ENCODE peak calls at places on chromosomes 7 and 10, in six cellular contexts. R, V, G, M, W and L are unnamed samples.

GRCh38 chr7:81267508-81267907 is 348.7 kb upstream of the SEMA3C start:
- DNase-seq in V (no peak), R (peak; percentile 47), G (peak; percentile 75), W (no peak), M (no peak), L (no peak)

GRCh38 chr10:3886666-3887251 is 101.8 kb upstream of the KLF6 start:
- DNase-seq in R (peak; percentile 96), W (no peak), M (no peak), G (peak; percentile 94), V (no peak), L (no peak)

GRCh38 chr10:65275296-65275695 is 1650.5 kb upstream of the LRRTM3 start:
- DNase-seq in G (no peak), M (no peak), R (no peak), V (no peak), W (no peak), L (no peak)

GRCh38 chr7:98116656-98117461 is 10.2 kb downstream of the LMTK2 start:
- DNase-seq in W (no peak), R (peak; percentile 39), M (no peak), G (no peak), V (no peak), L (no peak)

GRCh38 chr10:86041116-86041515 is 325.5 kb downstream of the GRID1 start:
- DNase-seq in G (no peak), M (no peak), V (no peak), W (peak; percentile 9), R (no peak), L (no peak)

GRCh38 chr7:47604496-47604890 is 22.6 kb upstream of the TNS3 start:
- DNase-seq in W (no peak), G (no peak), M (no peak), V (no peak), R (no peak), L (no peak)

GRCh38 chr7:44386139-44386913 is 60.9 kb upstream of the CAMK2B start:
- DNase-seq in W (no peak), R (peak; percentile 32), M (peak; percentile 81), G (no peak), V (no peak), L (no peak)

GRCh38 chr7:901388-902154 is 25.2 kb downstream of the GET4 start:
- DNase-seq in R (peak; percentile 78), G (peak; percentile 88), M (no peak), V (peak; percentile 66), W (no peak), L (peak; percentile 89)

GRCh38 chr10:77898323-77899079 is 28.1 kb downstream of the DLG5 start:
- DNase-seq in V (no peak), W (no peak), G (no peak), M (no peak), R (no peak), L (no peak)

GRCh38 chr10:71421075-71421434 is 24.3 kb downstream of the CDH23 start:
- DNase-seq in G (no peak), V (no peak), R (no peak), M (no peak), W (peak; percentile 49), L (no peak)

GRCh38 chr7:125675628-125676027 is 746.0 kb upstream of the POT1 start:
- DNase-seq in V (no peak), R (no peak), G (no peak), M (no peak), W (no peak), L (no peak)

GRCh38 chr7:69780377-69780776 is 182.1 kb downstream of the AUTS2 start:
- DNase-seq in V (no peak), M (no peak), R (no peak), W (no peak), G (no peak), L (peak; percentile 26)

GRCh38 chr10:86671985-86672710 is 3.8 kb downstream of the LDB3 start:
- DNase-seq in V (no peak), W (no peak), R (no peak), G (no peak), M (no peak), L (peak; percentile 72)

GRCh38 chr10:113576853-113577252 is 24.0 kb downstream of the HABP2 start:
- DNase-seq in M (no peak), V (no peak), G (peak; percentile 26), W (no peak), R (no peak), L (peak; percentile 74)

GRCh38 chr10:1034758-1035157 is 9.1 kb upstream of the IDI2 start:
- DNase-seq in R (no peak), W (no peak), V (no peak), G (no peak), M (no peak), L (no peak)

GRCh38 chr10:130847170-130847569 is 464.4 kb downstream of the TCERG1L start:
- DNase-seq in R (no peak), G (no peak), W (no peak), M (no peak), V (no peak), L (no peak)

GRCh38 chr10:20118119-20118518 is 301.9 kb downstream of the PLXDC2 start:
- DNase-seq in V (no peak), G (no peak), R (no peak), W (no peak), M (no peak), L (no peak)

GRCh38 chr7:73839743-73840714 is 2.3 kb downstream of the METTL27 start:
- DNase-seq in G (no peak), R (no peak), V (no peak), W (no peak), M (no peak), L (no peak)
- TF ChIP-seq CTCF in G (no peak), R (no peak), V (no peak), W (no peak), M (no peak), L (no peak)

DNA sequence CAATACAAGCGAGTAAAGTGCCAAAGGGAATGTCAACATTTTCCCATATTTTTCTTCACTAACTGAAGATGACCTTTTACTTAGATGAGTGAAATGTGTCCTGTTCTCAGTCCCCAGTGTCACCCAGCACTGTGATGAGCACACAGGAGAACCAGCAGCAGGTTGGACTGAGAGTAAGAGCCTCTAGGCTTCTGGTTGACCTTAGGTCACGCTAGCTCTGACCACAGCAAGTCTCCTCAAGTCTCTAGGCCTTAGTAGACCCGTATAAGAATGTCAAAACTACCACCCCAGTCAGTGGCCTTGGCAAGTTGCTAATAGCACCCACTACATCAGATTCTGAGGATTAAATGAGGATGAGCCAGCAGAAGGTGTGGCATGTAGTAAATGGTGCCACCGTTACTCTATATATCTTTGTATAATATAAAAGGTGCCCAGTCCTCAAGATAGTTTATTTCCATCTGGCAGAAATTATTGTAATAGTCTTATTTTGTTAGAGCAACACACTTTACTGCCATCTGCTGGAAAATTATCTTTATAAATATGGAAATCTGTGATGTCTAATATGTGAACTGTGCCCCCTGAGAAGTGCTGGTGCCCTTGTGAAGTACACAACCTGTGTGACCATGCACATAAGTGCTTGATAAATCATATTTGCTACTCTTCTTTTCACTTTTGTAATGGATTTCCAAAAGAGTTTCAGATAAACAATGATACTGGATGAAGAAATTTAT is 75.7 kb downstream of the SPAG6 start:
- DNase-seq in W (no peak), M (no peak), G (peak; percentile 57), V (no peak), R (no peak), L (no peak)
- TF ChIP-seq CTCF in W (peak; percentile 4), M (peak; percentile 12), G (peak; percentile 25), V (no peak), R (no peak), L (no peak)

DNA sequence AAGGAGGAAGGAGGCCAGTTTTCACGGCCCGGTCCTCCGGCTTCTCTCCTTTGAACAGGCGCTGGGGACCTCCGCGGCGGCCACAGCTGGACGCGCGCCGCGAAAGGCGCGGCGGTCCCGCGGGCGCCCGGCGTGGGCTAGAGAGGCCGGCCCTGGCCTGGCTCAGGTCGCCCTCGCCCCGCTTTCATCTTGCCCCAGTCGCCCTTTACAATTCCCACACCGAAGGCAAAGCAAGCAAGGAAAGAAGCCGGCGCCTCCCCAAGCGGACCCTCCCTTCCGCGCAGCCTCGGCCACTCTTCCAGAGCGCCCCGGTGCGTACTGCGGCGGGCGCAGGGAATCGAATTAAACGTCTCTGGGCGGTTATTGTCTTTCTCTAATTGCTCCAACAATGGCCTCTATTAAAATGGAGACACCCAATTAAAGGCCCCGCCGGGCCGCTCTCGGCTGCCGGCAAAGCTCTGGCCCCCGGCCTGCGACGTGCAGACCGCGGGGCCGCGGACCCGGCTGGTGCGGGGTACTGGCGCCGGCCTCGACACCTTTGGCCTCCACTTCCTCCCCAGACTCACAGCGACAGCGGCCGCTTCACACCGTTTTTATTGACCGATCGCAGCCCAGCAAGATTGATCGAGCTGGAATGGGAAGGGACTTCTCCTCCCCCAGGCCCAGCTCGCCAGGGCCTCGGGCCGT is 4.5 kb upstream of the GATA3 start:
- DNase-seq in M (no peak), W (no peak), V (no peak), R (no peak), G (no peak), L (peak; percentile 42)
- TF ChIP-seq CTCF in M (no peak), W (no peak), V (no peak), R (no peak), G (no peak), L (no peak)

GRCh38 chr10:6950133-6950532 is 370.1 kb upstream of the PRKCQ start:
- DNase-seq in V (no peak), M (no peak), W (no peak), G (no peak), R (no peak), L (no peak)
- TF ChIP-seq CTCF in V (no peak), M (no peak), W (no peak), G (no peak), R (no peak), L (no peak)

GRCh38 chr10:43401627-43402026 is 7.4 kb downstream of the HNRNPF start:
- DNase-seq in V (no peak), R (no peak), G (no peak), W (no peak), M (no peak), L (peak; percentile 39)
- TF ChIP-seq CTCF in V (no peak), R (no peak), G (no peak), W (no peak), M (no peak), L (no peak)

GRCh38 chr10:42983595-42983990 is 93.3 kb upstream of the RET start:
- DNase-seq in G (no peak), V (no peak), M (no peak), R (no peak), W (peak; percentile 69), L (no peak)
- TF ChIP-seq CTCF in G (no peak), V (no peak), M (no peak), R (no peak), W (no peak), L (no peak)

GRCh38 chr10:66273966-66274519 is 651.8 kb upstream of the LRRTM3 start:
- DNase-seq in M (no peak), V (no peak), G (no peak), R (no peak), W (no peak), L (no peak)

GRCh38 chr10:66281327-66281726 is 644.5 kb upstream of the LRRTM3 start:
- DNase-seq in G (no peak), W (no peak), M (no peak), V (no peak), R (no peak), L (no peak)

GRCh38 chr10:66283064-66283463 is 642.8 kb upstream of the LRRTM3 start:
- DNase-seq in G (no peak), R (no peak), M (no peak), V (no peak), W (no peak), L (no peak)

GRCh38 chr10:66277481-66277880 is 648.4 kb upstream of the LRRTM3 start:
- DNase-seq in M (no peak), V (no peak), G (no peak), W (no peak), R (no peak), L (no peak)
- TF ChIP-seq CTCF in M (no peak), V (no peak), G (no peak), W (no peak), R (peak; percentile 16), L (peak; percentile 37)